ENCODE peak calls at places on chromosome 4, in four cellular contexts. X, A, U and C are unnamed samples.

GRCh38 chr4:40842318-40842717 is 92.6 kb downstream of the NSUN7 start:
- DNase-seq in X (no peak), A (peak; percentile 15), U (no peak), C (no peak)

GRCh38 chr4:56995525-56995924 is 16.8 kb downstream of the POLR2B start:
- DNase-seq in X (no peak), A (no peak), U (no peak), C (peak; percentile 86)

GRCh38 chr4:30938956-30939528 is 218.9 kb downstream of the PCDH7 start:
- DNase-seq in X (no peak), A (no peak), U (no peak), C (no peak)

GRCh38 chr4:53620956-53621355 is 29.7 kb upstream of the LNX1 start:
- DNase-seq in X (no peak), A (no peak), U (no peak), C (no peak)

GRCh38 chr4:185839204-185839712 is 27.3 kb upstream of the SORBS2 start:
- DNase-seq in X (no peak), A (peak; percentile 6), U (no peak), C (no peak)

GRCh38 chr4:29970626-29971025 is 749.5 kb upstream of the PCDH7 start:
- DNase-seq in X (no peak), A (no peak), U (no peak), C (no peak)

GRCh38 chr4:71360844-71361243 is 22.0 kb downstream of the SLC4A4 start:
- DNase-seq in X (no peak), A (no peak), U (no peak), C (no peak)

GRCh38 chr4:18111100-18111499 is 89.5 kb upstream of the LCORL start:
- DNase-seq in X (no peak), A (no peak), U (no peak), C (no peak)

GRCh38 chr4:103002551-103002950 is 17.0 kb downstream of the SLC9B1 start:
- DNase-seq in X (no peak), A (no peak), U (no peak), C (no peak)

GRCh38 chr4:168907119-168907698 is 102.8 kb downstream of the CBR4 start:
- DNase-seq in X (peak; percentile 24), A (no peak), U (no peak), C (no peak)

GRCh38 chr4:130668859-130669258 is 1572.9 kb downstream of the C4orf33 start:
- DNase-seq in X (no peak), A (no peak), U (no peak), C (no peak)

GRCh38 chr4:1339489-1339888 is 7.5 kb upstream of the UVSSA start:
- DNase-seq in X (no peak), A (no peak), U (no peak), C (no peak)

GRCh38 chr4:40514409-40515025 is 115.1 kb downstream of the RBM47 start:
- DNase-seq in X (no peak), A (peak; percentile 76), U (no peak), C (no peak)

GRCh38 chr4:82823062-82823461 is 24.5 kb upstream of the SCD5 start:
- DNase-seq in X (no peak), A (no peak), U (no peak), C (no peak)

GRCh38 chr4:149168645-149169044 is 647.0 kb downstream of the IQCM start:
- DNase-seq in X (no peak), A (no peak), U (no peak), C (no peak)

GRCh38 chr4:89331637-89332544 is 24.3 kb upstream of the GPRIN3 start:
- DNase-seq in X (no peak), A (no peak), U (no peak), C (no peak)

GRCh38 chr4:153799708-153800074 is 10.8 kb upstream of the SFRP2 start:
- DNase-seq in X (no peak), A (no peak), U (no peak), C (no peak)

GRCh38 chr4:151226004-151226932 is 50.7 kb upstream of the PRSS48 start:
- DNase-seq in X (no peak), A (no peak), U (no peak), C (peak; percentile 82)

GRCh38 chr4:43782391-43782790 is 666.2 kb downstream of the KCTD8 start:
- DNase-seq in X (no peak), A (no peak), U (no peak), C (no peak)

GRCh38 chr4:30789219-30789671 is 69.1 kb downstream of the PCDH7 start:
- DNase-seq in X (no peak), A (no peak), U (no peak), C (no peak)

GRCh38 chr4:84750956-84751275 is 168.0 kb downstream of the CDS1 start:
- DNase-seq in X (no peak), A (no peak), U (no peak), C (no peak)

GRCh38 chr4:57191523-57192034 is 81.4 kb upstream of the IGFBP7 start:
- DNase-seq in X (no peak), A (no peak), U (no peak), C (no peak)

GRCh38 chr4:52198356-52198755 is 147.3 kb downstream of the SPATA18 start:
- DNase-seq in X (no peak), A (no peak), U (no peak), C (no peak)

GRCh38 chr4:67020079-67020807 is 525.1 kb downstream of the CENPC start:
- DNase-seq in X (no peak), A (no peak), U (no peak), C (no peak)

GRCh38 chr4:107863850-107864371 is 39.2 kb downstream of the SGMS2 start:
- DNase-seq in X (no peak), A (peak; percentile 9), U (no peak), C (no peak)

GRCh38 chr4:181488926-181489325 is 754.3 kb upstream of the TENM3 start:
- DNase-seq in X (no peak), A (no peak), U (no peak), C (no peak)

GRCh38 chr4:134777626-134778025 is 576.0 kb upstream of the PABPC4L start:
- DNase-seq in X (no peak), A (peak; percentile 18), U (no peak), C (no peak)

GRCh38 chr4:5638976-5639375 is 69.4 kb downstream of the EVC2 start:
- DNase-seq in X (no peak), A (no peak), U (no peak), C (no peak)